ENCODE peak calls at places on chromosomes 3 and 15, in eight cellular contexts. One of them, this sample, is unnamed.

GRCh38 chr3:8848696-8849131 is 79.3 kb upstream of the OXTR start:
- DNase-seq in right atrium auricular region: no peak
- DNase-seq in activated T-cell treated with anti-CD3 and anti-CD28 coated beads, Interleukin-2, amount 50 U/mL, for 4 hours: no peak
- DNase-seq in left ventricle myocardium superior: no peak
- DNase-seq in HEK293T: no peak
- DNase-seq in NCI-H2227 treated with DMSO at 0.1 percent for 48 hours: no peak
- DNase-seq in putamen: no peak
- DNase-seq in stimulated activated CD4-positive, alpha-beta T cell treated with anti-CD3 and anti-CD28 coated beads, Interleukin-1b, Interleukin-23, amount 100 ng/mL, for 48 hours: no peak
- DNase-seq in this sample: no peak

GRCh38 chr15:34999906-35000305 is 11.8 kb upstream of the ZNF770 start:
- DNase-seq in stimulated activated CD4-positive, alpha-beta T cell treated with anti-CD3 and anti-CD28 coated beads, Interleukin-1b, Interleukin-23, amount 100 ng/mL, for 48 hours: no peak
- DNase-seq in left ventricle myocardium superior: no peak
- DNase-seq in NCI-H2227 treated with DMSO at 0.1 percent for 48 hours: no peak
- DNase-seq in putamen: no peak
- DNase-seq in activated T-cell treated with anti-CD3 and anti-CD28 coated beads, Interleukin-2, amount 50 U/mL, for 4 hours: no peak
- DNase-seq in HEK293T: no peak
- DNase-seq in right atrium auricular region: no peak
- DNase-seq in this sample: no peak

GRCh38 chr3:133892546-133893231 is 3.0 kb downstream of the RAB6B start:
- DNase-seq in stimulated activated CD4-positive, alpha-beta T cell treated with anti-CD3 and anti-CD28 coated beads, Interleukin-1b, Interleukin-23, amount 100 ng/mL, for 48 hours: no peak
- DNase-seq in left ventricle myocardium superior: peak; percentile 87
- DNase-seq in right atrium auricular region: peak; percentile 56
- DNase-seq in NCI-H2227 treated with DMSO at 0.1 percent for 48 hours: no peak
- DNase-seq in HEK293T: no peak
- DNase-seq in activated T-cell treated with anti-CD3 and anti-CD28 coated beads, Interleukin-2, amount 50 U/mL, for 4 hours: no peak
- DNase-seq in putamen: no peak
- DNase-seq in this sample: no peak

GRCh38 chr3:141093971-141094401 is 42.8 kb downstream of the SPSB4 start:
- DNase-seq in right atrium auricular region: no peak
- DNase-seq in putamen: no peak
- DNase-seq in activated T-cell treated with anti-CD3 and anti-CD28 coated beads, Interleukin-2, amount 50 U/mL, for 4 hours: no peak
- DNase-seq in stimulated activated CD4-positive, alpha-beta T cell treated with anti-CD3 and anti-CD28 coated beads, Interleukin-1b, Interleukin-23, amount 100 ng/mL, for 48 hours: no peak
- DNase-seq in HEK293T: no peak
- DNase-seq in NCI-H2227 treated with DMSO at 0.1 percent for 48 hours: no peak
- DNase-seq in left ventricle myocardium superior: peak; percentile 87
- DNase-seq in this sample: no peak

GRCh38 chr3:191051037-191051436 is 148.0 kb upstream of the OSTN start:
- DNase-seq in right atrium auricular region: no peak
- DNase-seq in stimulated activated CD4-positive, alpha-beta T cell treated with anti-CD3 and anti-CD28 coated beads, Interleukin-1b, Interleukin-23, amount 100 ng/mL, for 48 hours: no peak
- DNase-seq in HEK293T: peak; percentile 11
- DNase-seq in putamen: no peak
- DNase-seq in NCI-H2227 treated with DMSO at 0.1 percent for 48 hours: no peak
- DNase-seq in left ventricle myocardium superior: no peak
- DNase-seq in activated T-cell treated with anti-CD3 and anti-CD28 coated beads, Interleukin-2, amount 50 U/mL, for 4 hours: no peak
- DNase-seq in this sample: no peak

GRCh38 chr3:129050556-129051295 is 9.9 kb upstream of the GP9 start:
- DNase-seq in left ventricle myocardium superior: no peak
- DNase-seq in HEK293T: no peak
- DNase-seq in activated T-cell treated with anti-CD3 and anti-CD28 coated beads, Interleukin-2, amount 50 U/mL, for 4 hours: no peak
- DNase-seq in NCI-H2227 treated with DMSO at 0.1 percent for 48 hours: no peak
- DNase-seq in stimulated activated CD4-positive, alpha-beta T cell treated with anti-CD3 and anti-CD28 coated beads, Interleukin-1b, Interleukin-23, amount 100 ng/mL, for 48 hours: no peak
- DNase-seq in right atrium auricular region: no peak
- DNase-seq in putamen: no peak
- DNase-seq in this sample: no peak

GRCh38 chr3:194481103-194481502 is 5.7 kb downstream of the ATP13A3 start:
- DNase-seq in stimulated activated CD4-positive, alpha-beta T cell treated with anti-CD3 and anti-CD28 coated beads, Interleukin-1b, Interleukin-23, amount 100 ng/mL, for 48 hours: no peak
- DNase-seq in HEK293T: no peak
- DNase-seq in right atrium auricular region: no peak
- DNase-seq in left ventricle myocardium superior: no peak
- DNase-seq in NCI-H2227 treated with DMSO at 0.1 percent for 48 hours: no peak
- DNase-seq in putamen: no peak
- DNase-seq in activated T-cell treated with anti-CD3 and anti-CD28 coated beads, Interleukin-2, amount 50 U/mL, for 4 hours: no peak
- DNase-seq in this sample: no peak

GRCh38 chr3:179348325-179349013 is 960 bp downstream of the MFN1 start:
- DNase-seq in activated T-cell treated with anti-CD3 and anti-CD28 coated beads, Interleukin-2, amount 50 U/mL, for 4 hours: no peak
- DNase-seq in left ventricle myocardium superior: no peak
- DNase-seq in putamen: no peak
- DNase-seq in NCI-H2227 treated with DMSO at 0.1 percent for 48 hours: no peak
- DNase-seq in right atrium auricular region: no peak
- DNase-seq in HEK293T: no peak
- DNase-seq in stimulated activated CD4-positive, alpha-beta T cell treated with anti-CD3 and anti-CD28 coated beads, Interleukin-1b, Interleukin-23, amount 100 ng/mL, for 48 hours: no peak
- DNase-seq in this sample: no peak

GRCh38 chr3:164608554-164609276 is 469.6 kb downstream of the SI start:
- DNase-seq in NCI-H2227 treated with DMSO at 0.1 percent for 48 hours: no peak
- DNase-seq in putamen: no peak
- DNase-seq in right atrium auricular region: no peak
- DNase-seq in HEK293T: no peak
- DNase-seq in activated T-cell treated with anti-CD3 and anti-CD28 coated beads, Interleukin-2, amount 50 U/mL, for 4 hours: no peak
- DNase-seq in left ventricle myocardium superior: no peak
- DNase-seq in stimulated activated CD4-positive, alpha-beta T cell treated with anti-CD3 and anti-CD28 coated beads, Interleukin-1b, Interleukin-23, amount 100 ng/mL, for 48 hours: no peak
- DNase-seq in this sample: no peak

GRCh38 chr3:131977363-131977762 is 57.5 kb downstream of the CPNE4 start:
- DNase-seq in activated T-cell treated with anti-CD3 and anti-CD28 coated beads, Interleukin-2, amount 50 U/mL, for 4 hours: no peak
- DNase-seq in stimulated activated CD4-positive, alpha-beta T cell treated with anti-CD3 and anti-CD28 coated beads, Interleukin-1b, Interleukin-23, amount 100 ng/mL, for 48 hours: no peak
- DNase-seq in NCI-H2227 treated with DMSO at 0.1 percent for 48 hours: no peak
- DNase-seq in putamen: no peak
- DNase-seq in left ventricle myocardium superior: no peak
- DNase-seq in right atrium auricular region: no peak
- DNase-seq in HEK293T: no peak
- DNase-seq in this sample: no peak

GRCh38 chr3:133924041-133924440 is 28.4 kb upstream of the RAB6B start:
- DNase-seq in NCI-H2227 treated with DMSO at 0.1 percent for 48 hours: no peak
- DNase-seq in stimulated activated CD4-positive, alpha-beta T cell treated with anti-CD3 and anti-CD28 coated beads, Interleukin-1b, Interleukin-23, amount 100 ng/mL, for 48 hours: no peak
- DNase-seq in putamen: no peak
- DNase-seq in left ventricle myocardium superior: no peak
- DNase-seq in HEK293T: no peak
- DNase-seq in right atrium auricular region: no peak
- DNase-seq in activated T-cell treated with anti-CD3 and anti-CD28 coated beads, Interleukin-2, amount 50 U/mL, for 4 hours: no peak
- DNase-seq in this sample: no peak

GRCh38 chr3:111519193-111519592 is 22.8 kb upstream of the CD96 start:
- DNase-seq in HEK293T: no peak
- DNase-seq in activated T-cell treated with anti-CD3 and anti-CD28 coated beads, Interleukin-2, amount 50 U/mL, for 4 hours: no peak
- DNase-seq in putamen: no peak
- DNase-seq in left ventricle myocardium superior: no peak
- DNase-seq in right atrium auricular region: no peak
- DNase-seq in NCI-H2227 treated with DMSO at 0.1 percent for 48 hours: peak; percentile 21
- DNase-seq in stimulated activated CD4-positive, alpha-beta T cell treated with anti-CD3 and anti-CD28 coated beads, Interleukin-1b, Interleukin-23, amount 100 ng/mL, for 48 hours: no peak
- DNase-seq in this sample: no peak